ENCODE peak calls at places on chromosomes 7 and 10, in four cellular contexts. R, U, G and Z are unnamed samples.
A peak's percentile ranks its signal among the peaks of the same experiment; 100 is the strongest.

GRCh38 chr7:116445447-116445846 is 54.1 kb upstream of the CAV2 start:
- DNase-seq in R (no peak), U (no peak), G (no peak), Z (no peak)

GRCh38 chr7:39656415-39656814 is 33.0 kb downstream of the RALA start:
- DNase-seq in R (no peak), U (no peak), G (no peak), Z (no peak)

GRCh38 chr7:27192546-27193334 is 7.2 kb downstream of the HOXA13 start:
- DNase-seq in R (no peak), U (no peak), G (peak; percentile 53), Z (peak; percentile 79)

GRCh38 chr7:70014472-70015232 is 416.4 kb downstream of the AUTS2 start:
- DNase-seq in R (no peak), U (no peak), G (no peak), Z (no peak)

GRCh38 chr10:70890917-70891431 is 2.6 kb upstream of the PCBD1 start:
- DNase-seq in R (peak; percentile 38), U (no peak), G (peak; percentile 48), Z (no peak)

GRCh38 chr7:46651070-46651469 is 730.0 kb upstream of the IGFBP3 start:
- DNase-seq in R (no peak), U (no peak), G (no peak), Z (no peak)

GRCh38 chr7:154744226-154744860 is 258.6 kb downstream of the PAXIP1 start:
- DNase-seq in R (no peak), U (no peak), G (peak; percentile 85), Z (no peak)

GRCh38 chr7:32357535-32358277 is 132.5 kb downstream of the LSM5 start:
- DNase-seq in R (no peak), U (no peak), G (peak; percentile 52), Z (no peak)

GRCh38 chr7:131011437-131011752 is 277.4 kb upstream of the KLF14 start:
- DNase-seq in R (no peak), U (no peak), G (no peak), Z (peak; percentile 47)

GRCh38 chr10:15636446-15636845 is 83.3 kb downstream of the ITGA8 start:
- DNase-seq in R (no peak), U (no peak), G (no peak), Z (no peak)
- H3K4me1 ChIP-seq in R (peaks cover 2% of the 10 kb centered on the region), U (no peaks in the 10 kb centered on the region), G (no peaks in the 10 kb centered on the region), Z (peaks cover 8% of the 10 kb centered on the region)

DNA sequence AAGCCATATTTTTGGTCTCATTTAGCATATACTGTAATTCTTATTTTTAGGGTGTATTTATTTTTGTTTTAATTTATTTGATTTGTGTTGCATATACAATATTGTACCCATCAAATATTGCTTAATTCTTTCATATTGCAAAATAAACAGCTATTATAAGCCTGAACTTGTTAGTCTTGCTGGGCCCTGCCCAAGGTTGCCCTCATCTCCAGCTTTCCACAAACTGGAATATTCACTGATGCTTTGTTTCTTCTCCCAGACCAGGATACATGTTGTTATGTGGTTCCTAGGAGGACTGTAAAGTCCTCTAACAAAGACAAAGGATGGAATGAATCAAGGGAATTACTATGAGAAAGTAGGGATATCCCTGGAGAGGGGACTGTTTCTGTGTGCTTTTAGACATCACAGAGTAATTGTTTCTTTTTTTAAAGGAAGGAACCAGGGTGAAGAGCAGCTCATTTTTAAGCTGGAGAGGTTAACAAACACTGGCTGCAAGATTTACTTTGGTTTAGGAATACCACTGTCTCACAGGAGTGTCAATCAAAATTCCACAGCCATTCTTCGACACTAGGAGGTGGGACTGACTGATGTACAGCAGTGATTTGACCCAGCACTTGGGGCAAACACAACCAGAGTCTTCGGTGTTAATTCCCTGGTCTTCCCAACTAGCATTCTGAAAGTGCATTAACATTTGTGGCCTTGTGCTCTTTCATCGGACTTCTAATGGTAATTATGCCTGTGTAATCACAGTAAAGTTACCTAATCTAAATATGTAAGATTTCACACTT is 14.8 kb upstream of the CD36 start:
- DNase-seq in R (no peak), U (no peak), G (peak; percentile 47), Z (no peak)
- H3K4me3 ChIP-seq in R (no peak overlapping the region), U (no peak overlapping the region), G (no peak overlapping the region), Z (no peak overlapping the region)

GRCh38 chr10:96740579-96741281 is 20.4 kb upstream of the PIK3AP1 start:
- DNase-seq in R (no peak), U (no peak), G (no peak), Z (peak; percentile 87)
- H3K4me1 ChIP-seq in R (no peaks in the 10 kb centered on the region), U (no peaks in the 10 kb centered on the region), G (no peaks in the 10 kb centered on the region), Z (no peaks in the 10 kb centered on the region)

GRCh38 chr10:63603709-63604445 is 82.7 kb downstream of the REEP3 start:
- DNase-seq in R (no peak), U (no peak), G (no peak), Z (no peak)
- H3K4me3 ChIP-seq in R (no peak overlapping the region), U (no peak overlapping the region), G (no peak overlapping the region), Z (no peak overlapping the region)

GRCh38 chr10:6579904-6580278 is at the start of gene PRKCQ:
- DNase-seq in R (no peak), U (no peak), G (no peak), Z (no peak)
- H3K4me1 ChIP-seq in R (peaks cover 2% of the 10 kb centered on the region), U (peaks cover 52% of the 10 kb centered on the region), G (peaks cover 31% of the 10 kb centered on the region), Z (no peaks in the 10 kb centered on the region)

GRCh38 chr7:149460493-149461330 is at the start of gene ZNF777:
- DNase-seq in R (peak; percentile 76), U (peak; percentile 85), G (peak; percentile 90), Z (peak; percentile 93)
- H3K4me3 ChIP-seq in R (peak within 1 kb of the TSS; percentile 56), U (peak within 1 kb of the TSS; percentile 74), G (peak within 1 kb of the TSS; percentile 85), Z (peak within 1 kb of the TSS; percentile 90)

GRCh38 chr10:26727005-26727404 is 29.5 kb downstream of the PDSS1 start:
- DNase-seq in R (no peak), U (no peak), G (no peak), Z (no peak)
- H3K4me1 ChIP-seq in R (no peaks in the 10 kb centered on the region), U (peaks cover under 1% of the 10 kb centered on the region), G (no peaks in the 10 kb centered on the region), Z (no peaks in the 10 kb centered on the region)